ENCODE peak calls at places on chromosomes 6 and 20, in five cellular contexts. K is HCT116; T is heart right ventricle; L is ovary; Z is CD4-positive, CD25-positive, alpha-beta regulatory T cell. R is an unnamed sample. For H3K9me3, the result is how much of the 10 kb centered on the place peaks cover.

GRCh38 chr6:46849361-46849690 is 56.1 kb downstream of the MEP1A start:
- DNase-seq in K (no peak), T (no peak), L (no peak), Z (no peak), R (no peak)

GRCh38 chr6:113776998-113777397 is 80.1 kb upstream of the MARCKS start:
- DNase-seq in K (no peak), T (no peak), L (no peak), Z (no peak), R (no peak)

GRCh38 chr6:9204171-9204570 is 768.8 kb upstream of the SLC35B3 start:
- DNase-seq in K (peak), T (no peak), L (no peak), Z (no peak), R (no peak)

GRCh38 chr6:41122373-41122772 is 31.8 kb downstream of the TREML1 start:
- DNase-seq in K (no peak), T (no peak), L (no peak), Z (no peak), R (no peak)

GRCh38 chr6:170110201-170111140 is 180.4 kb downstream of the DLL1 start:
- DNase-seq in K (no peak), T (no peak), L (no peak), Z (no peak), R (peak)

GRCh38 chr6:170177383-170178265 is 113.3 kb downstream of the DLL1 start:
- DNase-seq in K (no peak), T (no peak), L (peak), Z (no peak), R (no peak)

GRCh38 chr6:56515081-56515905 is 127.4 kb downstream of the DST start:
- DNase-seq in K (no peak), T (no peak), L (no peak), Z (no peak), R (no peak)

GRCh38 chr6:149895702-149896310 is 2.1 kb downstream of the RAET1E start:
- DNase-seq in K (peak), T (peak), L (peak), Z (no peak), R (peak)

GRCh38 chr6:158211273-158212055 is 43.3 kb downstream of the GTF2H5 start:
- DNase-seq in K (no peak), T (no peak), L (no peak), Z (no peak), R (no peak)

GRCh38 chr6:107064579-107065065 is 36.6 kb downstream of the MTRES1 start:
- DNase-seq in K (no peak), T (peak), L (peak), Z (no peak), R (peak)

GRCh38 chr20:25453035-25453810 is 45.8 kb downstream of the GINS1 start:
- DNase-seq in K (no peak), T (no peak), L (no peak), Z (no peak), R (no peak)

GRCh38 chr6:11324453-11325023 is 92.1 kb upstream of the NEDD9 start:
- DNase-seq in K (no peak), T (no peak), L (no peak), Z (no peak), R (no peak)

GRCh38 chr6:15320683-15321082 is 74.8 kb downstream of the JARID2 start:
- DNase-seq in K (no peak), T (no peak), L (no peak), Z (no peak), R (no peak)

GRCh38 chr20:1965520-1966278 is 28.2 kb downstream of the PDYN start:
- DNase-seq in K (peak), T (peak), L (peak), Z (peak), R (peak)

GRCh38 chr6:39816744-39817143 is 24.6 kb downstream of the DAAM2 start:
- DNase-seq in K (no peak), T (no peak), L (no peak), Z (no peak), R (no peak)

GRCh38 chr6:168104636-168105035 is 25.6 kb upstream of the FRMD1 start:
- DNase-seq in K (no peak), T (no peak), L (no peak), Z (no peak), R (no peak)
- H3K27ac ChIP-seq in K (no peak), T (no peak), L (no peak), Z (no peak), R (no peak)

GRCh38 chr6:121158438-121158837 is 175.8 kb downstream of the TBC1D32 start:
- DNase-seq in K (no peak), T (no peak), L (no peak), Z (no peak), R (no peak)
- H3K9me3 ChIP-seq in K (under half), T (under half), L (under half), Z (under half), R (under half)

GRCh38 chr20:32522775-32523612 is 62.1 kb downstream of the NOL4L start:
- DNase-seq in K (no peak), T (no peak), L (no peak), Z (no peak), R (no peak)

GRCh38 chr20:32521780-32522524 is 63.2 kb downstream of the NOL4L start:
- DNase-seq in K (peak), T (peak), L (peak), Z (peak), R (peak)

GRCh38 chr20:32523613-32524218 is 61.4 kb downstream of the NOL4L start:
- DNase-seq in K (no peak), T (no peak), L (no peak), Z (no peak), R (no peak)

GRCh38 chr20:32520927-32521203 is 64.3 kb downstream of the NOL4L start:
- DNase-seq in K (no peak), T (no peak), L (no peak), Z (no peak), R (no peak)

DNA sequence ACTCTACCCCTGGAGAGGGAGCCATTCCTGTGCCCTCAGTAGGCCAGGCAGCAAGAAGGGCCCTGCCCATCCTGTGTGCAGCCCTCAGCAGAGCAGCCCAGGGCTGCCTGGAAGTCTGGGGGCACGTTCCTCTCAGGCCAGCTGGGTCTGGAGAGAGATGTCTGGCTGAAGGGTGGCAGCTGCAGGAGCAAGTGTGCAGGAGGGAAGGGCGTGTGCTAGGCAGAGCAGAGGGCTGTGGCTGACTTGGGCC is 62.7 kb downstream of the NOL4L start:
- DNase-seq in K (no peak), T (no peak), L (no peak), Z (no peak), R (no peak)
- H3K27ac ChIP-seq in K (no peak), T (peak), L (no peak), Z (peak), R (no peak)

GRCh38 chr6:167506443-167507231 is 181.8 kb downstream of the TTLL2 start:
- DNase-seq in K (no peak), T (no peak), L (no peak), Z (no peak), R (no peak)
- H3K9me3 ChIP-seq in K (under half), T (under half), L (under half), Z (under half), R (under half)

GRCh38 chr20:44703956-44704488 is 11.1 kb upstream of the CCN5 start:
- DNase-seq in K (no peak), T (no peak), L (no peak), Z (no peak), R (no peak)
- H3K27ac ChIP-seq in K (no peak), T (no peak), L (no peak), Z (no peak), R (no peak)